ENCODE peak calls at places on chromosome 20, in four cellular contexts. One of them, this sample, is unnamed.

GRCh38 chr20:63767886-63768285 is 28.3 kb downstream of the SLC2A4RG start:
- DNase-seq in HepG2: no peak
- DNase-seq in SK-N-SH: no peak
- DNase-seq in K562: no peak
- DNase-seq in this sample: no peak

GRCh38 chr20:34522969-34523871 is 7.0 kb downstream of the DYNLRB1 start:
- DNase-seq in K562: peak
- DNase-seq in HepG2: peak
- DNase-seq in SK-N-SH: peak
- DNase-seq in this sample: no peak

GRCh38 chr20:16393297-16393696 is 180.0 kb downstream of the KIF16B start:
- DNase-seq in SK-N-SH: no peak
- DNase-seq in K562: no peak
- DNase-seq in HepG2: no peak
- DNase-seq in this sample: no peak

GRCh38 chr20:25289886-25290597 is 42.2 kb downstream of the PYGB start:
- DNase-seq in HepG2: no peak
- DNase-seq in SK-N-SH: no peak
- DNase-seq in K562: no peak
- DNase-seq in this sample: no peak

GRCh38 chr20:32917191-32917950 is 58.6 kb downstream of the EFCAB8 start:
- DNase-seq in SK-N-SH: no peak
- DNase-seq in K562: no peak
- DNase-seq in HepG2: no peak
- DNase-seq in this sample: no peak

GRCh38 chr20:8870652-8871051 is 198.2 kb upstream of the PLCB4 start:
- DNase-seq in K562: no peak
- DNase-seq in SK-N-SH: no peak
- DNase-seq in HepG2: no peak
- DNase-seq in this sample: no peak

GRCh38 chr20:48217191-48217590 is 431.9 kb upstream of the SULF2 start:
- DNase-seq in HepG2: no peak
- DNase-seq in SK-N-SH: no peak
- DNase-seq in K562: no peak
- DNase-seq in this sample: no peak

GRCh38 chr20:39716796-39717341 is 754.7 kb downstream of the DHX35 start:
- DNase-seq in HepG2: no peak
- DNase-seq in K562: no peak
- DNase-seq in SK-N-SH: no peak
- DNase-seq in this sample: peak

GRCh38 chr20:53162251-53162835 is 190.2 kb downstream of the TSHZ2 start:
- DNase-seq in K562: peak
- DNase-seq in HepG2: no peak
- DNase-seq in SK-N-SH: no peak
- DNase-seq in this sample: no peak

GRCh38 chr20:31706607-31707257 is 15.9 kb downstream of the BCL2L1 start:
- DNase-seq in SK-N-SH: no peak
- DNase-seq in HepG2: peak
- DNase-seq in K562: peak
- DNase-seq in this sample: no peak

GRCh38 chr20:31869942-31870702 is at the start of the genes DUSP15 and TTLL9:
- DNase-seq in SK-N-SH: peak
- DNase-seq in HepG2: no peak
- DNase-seq in K562: no peak
- DNase-seq in this sample: no peak

GRCh38 chr20:19867940-19868371 is 109.9 kb downstream of the RIN2 start:
- DNase-seq in SK-N-SH: no peak
- DNase-seq in HepG2: no peak
- DNase-seq in K562: no peak
- DNase-seq in this sample: no peak

GRCh38 chr20:20641783-20642182 is 70.7 kb downstream of the RALGAPA2 start:
- DNase-seq in K562: no peak
- DNase-seq in HepG2: no peak
- DNase-seq in SK-N-SH: no peak
- DNase-seq in this sample: no peak

GRCh38 chr20:23666189-23666588 is 22.6 kb downstream of the CST4 start:
- DNase-seq in SK-N-SH: no peak
- DNase-seq in HepG2: no peak
- DNase-seq in K562: no peak
- DNase-seq in this sample: no peak

GRCh38 chr20:37992802-37993538 is 40.3 kb downstream of the TTI1 start:
- DNase-seq in K562: peak
- DNase-seq in HepG2: peak
- DNase-seq in SK-N-SH: peak
- DNase-seq in this sample: no peak

GRCh38 chr20:32249030-32249738 is 28.3 kb upstream of the KIF3B start:
- DNase-seq in HepG2: no peak
- DNase-seq in SK-N-SH: no peak
- DNase-seq in K562: no peak
- DNase-seq in this sample: no peak

GRCh38 chr20:46350201-46350985 is 42.1 kb upstream of the CDH22 start:
- DNase-seq in K562: peak
- DNase-seq in SK-N-SH: no peak
- DNase-seq in HepG2: no peak
- DNase-seq in this sample: peak

GRCh38 chr20:12327205-12327604 is 409.5 kb downstream of the BTBD3 start:
- DNase-seq in SK-N-SH: no peak
- DNase-seq in HepG2: no peak
- DNase-seq in K562: no peak
- DNase-seq in this sample: no peak

GRCh38 chr20:8215516-8215915 is 83.5 kb downstream of the PLCB1 start:
- DNase-seq in SK-N-SH: no peak
- DNase-seq in HepG2: no peak
- DNase-seq in K562: no peak
- DNase-seq in this sample: no peak

GRCh38 chr20:50580016-50580747 is 70.0 kb downstream of the PTPN1 start:
- DNase-seq in K562: peak
- DNase-seq in HepG2: peak
- DNase-seq in SK-N-SH: peak
- DNase-seq in this sample: no peak

GRCh38 chr20:45341939-45342862 is 6.0 kb downstream of the SDC4 start:
- DNase-seq in SK-N-SH: peak
- DNase-seq in K562: peak
- DNase-seq in HepG2: peak
- DNase-seq in this sample: no peak

GRCh38 chr20:18916886-18917785 is 103.6 kb downstream of the SCP2D1 start:
- DNase-seq in K562: no peak
- DNase-seq in SK-N-SH: no peak
- DNase-seq in HepG2: no peak
- DNase-seq in this sample: no peak

GRCh38 chr20:14919473-14920157 is 582.2 kb upstream of the FLRT3 start:
- DNase-seq in K562: no peak
- DNase-seq in HepG2: no peak
- DNase-seq in SK-N-SH: no peak
- DNase-seq in this sample: no peak

GRCh38 chr20:24981750-24982149 is 10.8 kb downstream of the APMAP start:
- DNase-seq in K562: no peak
- DNase-seq in SK-N-SH: no peak
- DNase-seq in HepG2: no peak
- DNase-seq in this sample: no peak

GRCh38 chr20:22949710-22950109 is 85.4 kb upstream of the SSTR4 start:
- DNase-seq in SK-N-SH: no peak
- DNase-seq in HepG2: no peak
- DNase-seq in K562: no peak
- DNase-seq in this sample: no peak

GRCh38 chr20:38873050-38873581 is 53.1 kb upstream of the FAM83D start:
- DNase-seq in HepG2: no peak
- DNase-seq in SK-N-SH: no peak
- DNase-seq in K562: no peak
- DNase-seq in this sample: peak

GRCh38 chr20:12762725-12763124 is 246.0 kb upstream of the SPTLC3 start:
- DNase-seq in HepG2: no peak
- DNase-seq in SK-N-SH: peak
- DNase-seq in K562: no peak
- DNase-seq in this sample: no peak

GRCh38 chr20:52104546-52105044 is 87.0 kb downstream of the ZFP64 start:
- DNase-seq in HepG2: no peak
- DNase-seq in SK-N-SH: peak
- DNase-seq in K562: no peak
- DNase-seq in this sample: no peak

GRCh38 chr20:1299522-1299921 is 29.4 kb downstream of the SDCBP2 start:
- DNase-seq in SK-N-SH: peak
- DNase-seq in K562: peak
- DNase-seq in HepG2: no peak
- DNase-seq in this sample: no peak

GRCh38 chr20:56630086-56630493 is 984 bp downstream of the TFAP2C start:
- DNase-seq in SK-N-SH: peak
- DNase-seq in K562: peak
- DNase-seq in HepG2: no peak
- DNase-seq in this sample: no peak

GRCh38 chr20:64157878-64158277 is 6.4 kb upstream of the MYT1 start:
- DNase-seq in SK-N-SH: no peak
- DNase-seq in HepG2: no peak
- DNase-seq in K562: no peak
- DNase-seq in this sample: no peak

GRCh38 chr20:25043499-25044260 is 14.3 kb downstream of the ACSS1 start:
- DNase-seq in SK-N-SH: no peak
- DNase-seq in K562: no peak
- DNase-seq in HepG2: no peak
- DNase-seq in this sample: no peak

GRCh38 chr20:38143646-38144554 is 21.2 kb downstream of the TGM2 start:
- DNase-seq in K562: peak
- DNase-seq in SK-N-SH: peak
- DNase-seq in HepG2: peak
- DNase-seq in this sample: no peak

GRCh38 chr20:45857836-45858250 is 429 bp downstream of the ZSWIM3 start:
- DNase-seq in SK-N-SH: peak
- DNase-seq in K562: peak
- DNase-seq in HepG2: no peak
- DNase-seq in this sample: peak

DNA sequence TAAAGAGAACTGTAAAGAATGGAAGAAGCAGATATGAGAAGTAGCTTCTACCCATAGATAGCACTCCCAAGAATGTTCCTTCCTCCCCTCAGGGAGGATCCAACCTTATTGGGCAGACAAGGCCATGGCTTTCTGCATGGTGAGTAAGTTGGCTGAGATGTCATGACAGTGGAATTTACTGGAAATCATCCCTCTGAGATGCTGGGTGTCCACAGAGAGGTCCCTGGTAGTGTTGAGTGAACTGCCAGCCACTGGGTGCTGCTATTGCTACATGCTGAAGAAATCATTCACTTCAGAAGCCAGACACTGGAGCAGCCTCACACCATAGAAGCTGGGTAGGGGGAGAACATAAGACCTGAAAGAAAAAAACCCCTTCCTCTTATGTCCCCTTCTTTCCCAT is 46.4 kb upstream of the FERMT1 start:
- DNase-seq in K562: no peak
- DNase-seq in SK-N-SH: no peak
- DNase-seq in HepG2: peak
- DNase-seq in this sample: no peak
- TF ChIP-seq JUND in K562: no peak
- TF ChIP-seq JUND in SK-N-SH: no peak
- TF ChIP-seq JUND in HepG2: no peak
- TF ChIP-seq JUND in this sample: no peak

GRCh38 chr20:57786304-57786942 is 76.6 kb upstream of the PMEPA1 start:
- DNase-seq in SK-N-SH: no peak
- DNase-seq in K562: no peak
- DNase-seq in HepG2: no peak
- DNase-seq in this sample: no peak
- TF ChIP-seq FOXM1 in SK-N-SH: no peak
- TF ChIP-seq FOXM1 in K562: no peak
- TF ChIP-seq FOXM1 in HepG2: no peak
- TF ChIP-seq FOXM1 in this sample: no peak

GRCh38 chr20:11270566-11270965 is 596.8 kb upstream of the JAG1 start:
- DNase-seq in HepG2: no peak
- DNase-seq in SK-N-SH: no peak
- DNase-seq in K562: no peak
- DNase-seq in this sample: no peak

GRCh38 chr20:11271920-11272594 is 598.3 kb upstream of the JAG1 start:
- DNase-seq in SK-N-SH: no peak
- DNase-seq in HepG2: no peak
- DNase-seq in K562: no peak
- DNase-seq in this sample: no peak

GRCh38 chr20:11267762-11268335 is 594.0 kb upstream of the JAG1 start:
- DNase-seq in K562: no peak
- DNase-seq in SK-N-SH: no peak
- DNase-seq in HepG2: no peak
- DNase-seq in this sample: no peak

GRCh38 chr20:11274137-11274536 is 600.3 kb upstream of the JAG1 start:
- DNase-seq in HepG2: peak
- DNase-seq in K562: peak
- DNase-seq in SK-N-SH: peak
- DNase-seq in this sample: no peak

DNA sequence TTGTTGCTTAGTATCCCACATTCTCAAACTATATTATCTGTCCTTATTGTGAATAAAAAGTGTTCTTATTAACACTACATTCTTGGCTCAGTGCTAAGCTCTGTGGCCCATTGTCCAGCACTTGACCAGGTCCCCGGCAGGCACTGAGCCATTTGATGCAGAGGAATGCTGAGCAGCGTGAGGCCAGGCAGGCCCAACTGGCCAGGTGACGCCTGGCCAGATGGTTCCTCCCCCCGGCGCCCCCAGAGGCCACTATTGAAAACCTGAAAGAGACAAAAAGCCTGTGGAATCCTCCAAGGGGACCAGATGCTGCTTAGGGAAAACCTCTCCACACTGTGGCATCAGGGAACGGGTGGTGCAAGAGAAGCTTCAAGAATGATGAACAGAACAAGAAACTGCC is 597.5 kb upstream of the JAG1 start:
- DNase-seq in K562: no peak
- DNase-seq in HepG2: peak
- DNase-seq in SK-N-SH: peak
- DNase-seq in this sample: no peak
- TF ChIP-seq JUND in K562: no peak
- TF ChIP-seq JUND in HepG2: no peak
- TF ChIP-seq JUND in SK-N-SH: no peak
- TF ChIP-seq JUND in this sample: no peak

DNA sequence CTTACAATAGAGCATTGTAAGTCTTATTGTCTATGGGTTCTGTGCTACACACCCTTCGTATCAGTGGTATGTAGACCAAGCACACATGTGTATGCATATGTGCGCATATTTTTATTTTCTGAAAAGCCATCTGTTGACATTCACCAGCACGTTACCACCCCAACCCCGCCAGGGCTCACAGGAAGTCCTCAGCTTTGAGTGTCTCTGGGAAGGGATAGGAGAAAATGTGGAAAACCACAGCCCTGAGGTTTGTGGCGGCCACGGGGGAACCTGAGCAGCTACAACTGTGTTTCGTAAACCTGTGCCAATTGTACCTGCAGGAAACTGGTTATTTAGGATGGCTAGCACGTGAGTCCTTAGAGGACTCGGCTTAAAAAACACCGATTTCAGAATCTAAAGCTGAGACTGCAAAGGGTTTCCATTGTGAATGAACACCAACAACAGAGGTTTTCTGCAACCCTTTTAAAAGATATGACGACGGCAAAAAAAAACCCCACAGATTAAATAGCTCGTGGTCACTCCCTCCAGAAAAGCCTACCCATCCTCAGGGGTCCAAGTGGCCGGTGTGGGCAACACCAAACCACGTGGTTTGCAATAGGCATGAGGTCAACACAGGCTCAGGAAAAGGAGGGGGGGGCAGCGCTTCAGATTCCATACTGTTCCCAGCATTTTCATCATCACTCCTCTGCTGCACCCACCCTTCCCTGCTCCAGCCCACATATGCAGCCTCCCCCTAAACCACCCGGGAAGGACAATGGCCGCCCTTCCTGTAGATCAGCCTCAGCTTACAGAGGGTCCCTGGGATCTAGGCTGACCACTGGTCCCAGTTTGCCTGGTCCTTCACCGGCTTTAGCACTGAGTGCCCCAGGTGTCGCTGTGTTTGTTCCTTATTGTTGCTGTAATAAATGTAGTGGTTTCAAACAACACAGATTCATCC is 123.0 kb upstream of the PHACTR3 start:
- DNase-seq in K562: no peak
- DNase-seq in HepG2: no peak
- DNase-seq in SK-N-SH: peak
- DNase-seq in this sample: no peak
- TF ChIP-seq FOXM1 in K562: no peak
- TF ChIP-seq FOXM1 in HepG2: no peak
- TF ChIP-seq FOXM1 in SK-N-SH: no peak
- TF ChIP-seq FOXM1 in this sample: no peak

This sample was measured in GM12878.